ENCODE peak calls at places on chromosomes 1 and 21, in eight cellular contexts. C, I, Y, N, W, R, V and X are unnamed samples.

GRCh38 chr1:201266774-201267173 is 16.5 kb upstream of the PKP1 start:
- DNase-seq in C (no peak), I (no peak), Y (peak), N (no peak), W (no peak), R (peak), V (peak), X (no peak)

GRCh38 chr1:224051086-224051406 is 62.9 kb upstream of the FBXO28 start:
- DNase-seq in C (no peak), I (no peak), Y (no peak), N (no peak), W (no peak), R (no peak), V (no peak), X (no peak)

GRCh38 chr1:230067871-230068814 is 1.1 kb downstream of the GALNT2 start:
- DNase-seq in C (peak), I (peak), Y (no peak), N (peak), W (no peak), R (no peak), V (no peak), X (no peak)

GRCh38 chr21:46159841-46160562 is 4.6 kb upstream of the FTCD start:
- DNase-seq in C (no peak), I (no peak), Y (no peak), N (no peak), W (no peak), R (no peak), V (no peak), X (peak)

GRCh38 chr1:6224733-6225132 is 11.0 kb downstream of the ICMT start:
- DNase-seq in C (no peak), I (no peak), Y (no peak), N (no peak), W (no peak), R (no peak), V (no peak), X (no peak)

GRCh38 chr1:10813801-10814200 is 17.4 kb upstream of the CASZ1 start:
- DNase-seq in C (no peak), I (no peak), Y (no peak), N (no peak), W (no peak), R (no peak), V (no peak), X (no peak)

GRCh38 chr1:185843971-185844370 is 109.8 kb downstream of the HMCN1 start:
- DNase-seq in C (no peak), I (no peak), Y (no peak), N (no peak), W (no peak), R (no peak), V (no peak), X (no peak)

GRCh38 chr1:6080469-6080868 is 34.8 kb downstream of the KCNAB2 start:
- DNase-seq in C (no peak), I (no peak), Y (no peak), N (no peak), W (no peak), R (no peak), V (no peak), X (no peak)

GRCh38 chr1:72281144-72281543 is 1.2 kb downstream of the NEGR1 start:
- DNase-seq in C (no peak), I (no peak), Y (peak), N (no peak), W (no peak), R (no peak), V (no peak), X (no peak)

GRCh38 chr1:216144661-216145450 is 278.4 kb downstream of the USH2A start:
- DNase-seq in C (no peak), I (no peak), Y (no peak), N (no peak), W (no peak), R (no peak), V (no peak), X (no peak)

GRCh38 chr1:117069220-117069844 is 9.2 kb downstream of the TTF2 start:
- DNase-seq in C (no peak), I (no peak), Y (no peak), N (no peak), W (no peak), R (no peak), V (no peak), X (no peak)

GRCh38 chr1:2968471-2968881 is 52.8 kb upstream of the ACTRT2 start:
- DNase-seq in C (no peak), I (no peak), Y (no peak), N (no peak), W (no peak), R (no peak), V (no peak), X (no peak)

GRCh38 chr1:248853023-248853422 is 5.9 kb downstream of the ZNF692 start:
- DNase-seq in C (no peak), I (no peak), Y (peak), N (no peak), W (no peak), R (no peak), V (peak), X (no peak)

GRCh38 chr1:193471981-193472380 is 285.6 kb upstream of the B3GALT2 start:
- DNase-seq in C (no peak), I (no peak), Y (peak), N (no peak), W (no peak), R (no peak), V (no peak), X (no peak)

GRCh38 chr1:21573971-21574458 is 64.8 kb downstream of the ALPL start:
- DNase-seq in C (peak), I (peak), Y (peak), N (peak), W (no peak), R (peak), V (peak), X (no peak)

GRCh38 chr1:176515310-176515709 is 52.3 kb downstream of the PAPPA2 start:
- DNase-seq in C (no peak), I (no peak), Y (peak), N (no peak), W (no peak), R (no peak), V (no peak), X (no peak)

GRCh38 chr1:184986250-184986649 is 11.9 kb upstream of the NIBAN1 start:
- DNase-seq in C (no peak), I (no peak), Y (peak), N (no peak), W (no peak), R (no peak), V (no peak), X (no peak)

GRCh38 chr1:63624911-63625310 is 31.7 kb downstream of the PGM1 start:
- DNase-seq in C (no peak), I (no peak), Y (no peak), N (no peak), W (no peak), R (no peak), V (no peak), X (no peak)

GRCh38 chr1:179327679-179328078 is 34.1 kb downstream of the SOAT1 start:
- DNase-seq in C (no peak), I (no peak), Y (no peak), N (no peak), W (no peak), R (no peak), V (no peak), X (no peak)

GRCh38 chr1:156948708-156949107 is 28.3 kb downstream of the LRRC71 start:
- DNase-seq in C (no peak), I (no peak), Y (no peak), N (no peak), W (no peak), R (no peak), V (no peak), X (no peak)
- TF ChIP-seq CTCF in C (peak), I (peak), Y (no peak), N (peak), W (no peak), R (peak), V (no peak), X (no peak)

GRCh38 chr1:195577748-195578147 is 1030.5 kb downstream of the KCNT2 start:
- DNase-seq in C (no peak), I (no peak), Y (no peak), N (no peak), W (no peak), R (no peak), V (no peak), X (no peak)

GRCh38 chr1:195584870-195585624 is 1023.2 kb downstream of the KCNT2 start:
- DNase-seq in C (no peak), I (no peak), Y (peak), N (no peak), W (no peak), R (no peak), V (no peak), X (no peak)

GRCh38 chr1:195580988-195581387 is 1027.3 kb downstream of the KCNT2 start:
- DNase-seq in C (no peak), I (no peak), Y (peak), N (no peak), W (no peak), R (no peak), V (no peak), X (no peak)
- TF ChIP-seq CTCF in C (no peak), I (peak), Y (no peak), N (peak), W (peak), R (no peak), V (peak), X (no peak)

DNA sequence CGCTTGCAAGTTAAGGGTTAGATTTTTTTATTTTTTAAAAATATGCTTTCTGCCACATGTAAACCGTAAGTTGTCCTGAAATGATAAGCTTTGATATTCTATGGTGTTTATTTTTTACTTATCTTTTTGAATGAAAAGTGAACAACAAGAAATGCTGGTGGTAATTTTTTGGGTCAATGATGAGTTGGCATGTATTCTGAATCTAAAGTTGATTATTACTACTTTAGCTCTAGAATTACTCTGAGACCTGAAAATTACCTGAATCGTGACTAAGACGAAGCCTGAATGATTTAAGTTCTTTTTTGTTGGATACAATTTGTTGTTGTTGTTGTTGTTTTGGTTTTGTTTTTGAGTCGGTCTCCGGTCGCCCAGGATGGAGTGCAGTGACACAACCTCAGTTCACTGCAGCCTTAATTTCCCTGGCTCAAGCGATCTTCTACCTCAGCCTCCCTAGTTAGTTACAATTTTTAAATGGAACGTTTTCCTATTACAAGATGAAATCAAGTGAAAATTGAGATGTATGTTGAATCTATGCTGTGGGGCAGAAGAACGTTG is 922 bp downstream of the RABGGTB start:
- DNase-seq in C (no peak), I (no peak), Y (no peak), N (no peak), W (no peak), R (no peak), V (no peak), X (no peak)
- TF ChIP-seq CTCF in C (no peak), I (no peak), Y (no peak), N (no peak), W (no peak), R (no peak), V (no peak), X (no peak)

GRCh38 chr1:24493785-24494184 is 8.9 kb upstream of the RCAN3 start:
- DNase-seq in C (no peak), I (no peak), Y (no peak), N (no peak), W (no peak), R (no peak), V (no peak), X (no peak)

GRCh38 chr1:24489674-24490073 is 13.0 kb upstream of the RCAN3 start:
- DNase-seq in C (no peak), I (no peak), Y (no peak), N (no peak), W (no peak), R (no peak), V (no peak), X (no peak)

GRCh38 chr1:24490101-24490781 is 12.4 kb upstream of the RCAN3 start:
- DNase-seq in C (no peak), I (no peak), Y (no peak), N (no peak), W (no peak), R (no peak), V (no peak), X (no peak)

GRCh38 chr1:24487455-24487854 is 15.2 kb upstream of the RCAN3 start:
- DNase-seq in C (no peak), I (no peak), Y (no peak), N (no peak), W (no peak), R (no peak), V (no peak), X (no peak)

DNA sequence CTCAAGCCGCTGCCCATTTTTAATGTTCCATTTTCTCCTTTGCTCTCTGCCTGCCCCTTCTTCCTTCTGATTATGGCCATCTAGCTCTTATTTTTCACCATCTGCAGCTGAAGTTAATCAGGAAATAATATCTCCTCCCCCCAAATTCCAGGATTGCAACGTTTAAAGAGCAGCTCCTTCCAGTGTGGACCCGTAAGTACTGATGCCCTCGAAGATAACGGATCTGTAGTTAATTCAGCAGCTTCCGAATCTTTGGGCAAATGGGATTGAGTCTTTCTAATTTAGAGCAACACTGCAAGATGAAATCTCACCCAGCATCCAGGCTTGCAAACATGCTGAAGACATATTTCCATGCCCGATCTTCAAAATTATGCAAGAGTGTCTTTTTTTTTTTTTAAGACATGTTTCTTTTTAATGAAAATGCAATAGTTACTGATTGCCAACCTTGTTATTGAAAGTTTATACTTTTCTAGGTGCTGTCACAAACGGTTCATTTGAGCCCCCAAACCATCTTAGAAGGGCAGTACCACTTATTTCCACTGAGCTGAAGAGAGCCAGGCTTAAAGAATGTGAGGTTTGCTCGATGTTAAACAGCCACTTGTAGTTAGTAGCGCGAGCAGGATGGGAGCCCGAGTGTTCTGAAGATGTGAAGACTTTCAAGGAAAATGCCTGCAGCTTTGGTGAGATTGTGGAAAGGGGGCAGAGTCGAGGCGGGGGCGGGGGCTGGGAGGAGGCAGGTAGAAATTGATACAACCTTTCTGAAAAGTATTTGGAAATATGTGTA is 10.9 kb upstream of the RCAN3 start:
- DNase-seq in C (no peak), I (no peak), Y (no peak), N (no peak), W (no peak), R (no peak), V (no peak), X (no peak)
- TF ChIP-seq CTCF in C (no peak), I (no peak), Y (no peak), N (no peak), W (no peak), R (no peak), V (no peak), X (no peak)

DNA sequence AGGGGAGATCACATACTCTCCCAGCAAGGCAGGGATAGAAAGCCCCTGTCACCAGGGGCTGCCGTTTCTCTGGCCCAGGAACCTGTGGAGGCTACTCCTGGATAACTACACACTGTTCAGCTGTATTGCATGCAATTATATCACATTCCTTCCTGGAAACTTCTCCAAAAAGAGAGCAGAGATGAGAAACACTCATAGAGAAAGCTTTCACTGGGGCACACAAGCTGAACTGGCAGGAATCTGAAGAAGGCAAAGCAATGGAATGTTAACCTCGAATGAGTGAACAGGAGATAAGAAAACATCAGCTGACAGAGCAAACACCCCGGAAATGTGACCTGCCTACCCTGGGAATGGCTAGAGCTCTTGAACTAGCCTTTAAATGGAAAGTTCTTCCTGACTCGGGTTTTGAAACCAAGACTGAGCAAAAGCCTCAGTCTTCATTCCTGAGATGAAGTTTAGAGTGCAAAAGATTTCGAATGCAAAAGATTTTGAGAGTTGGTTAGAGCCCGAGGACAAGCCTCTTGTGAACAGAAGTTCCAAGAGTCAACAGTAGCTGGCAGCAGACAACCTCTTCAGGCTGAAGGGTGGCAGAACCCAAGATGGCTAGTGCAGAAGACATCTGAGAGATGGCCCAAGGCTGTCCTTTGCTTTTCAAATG is 32.3 kb downstream of the CCN1 start:
- DNase-seq in C (peak), I (no peak), Y (peak), N (no peak), W (no peak), R (no peak), V (no peak), X (no peak)
- TF ChIP-seq CTCF in C (peak), I (peak), Y (peak), N (no peak), W (no peak), R (peak), V (peak), X (no peak)

DNA sequence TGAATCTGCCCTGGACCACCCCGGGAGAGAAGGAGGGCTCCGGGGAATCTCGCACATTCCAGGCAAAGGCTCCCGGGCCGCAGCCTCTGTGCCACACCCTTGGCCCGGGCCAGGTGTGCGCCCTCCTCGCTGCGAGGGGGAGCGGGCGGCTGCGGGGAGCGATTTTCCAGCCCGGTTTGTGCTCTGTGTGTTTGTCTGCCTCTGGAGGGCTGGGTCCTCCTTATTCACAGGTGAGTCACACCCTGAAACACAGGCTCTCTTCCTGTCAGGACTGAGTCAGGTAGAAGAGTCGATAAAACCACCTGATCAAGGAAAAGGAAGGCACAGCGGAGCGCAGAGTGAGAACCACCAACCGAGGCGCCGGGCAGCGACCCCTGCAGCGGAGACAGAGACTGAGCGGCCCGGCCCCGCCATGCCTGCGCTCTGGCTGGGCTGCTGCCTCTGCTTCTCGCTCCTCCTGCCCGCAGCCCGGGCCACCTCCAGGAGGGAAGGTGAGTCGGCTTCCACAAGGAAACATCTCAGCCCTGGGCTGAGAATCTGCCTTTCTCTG is at the start of gene LAMC2:
- DNase-seq in C (no peak), I (peak), Y (peak), N (peak), W (peak), R (no peak), V (no peak), X (no peak)
- TF ChIP-seq CTCF in C (no peak), I (peak), Y (no peak), N (no peak), W (no peak), R (no peak), V (peak), X (no peak)

DNA sequence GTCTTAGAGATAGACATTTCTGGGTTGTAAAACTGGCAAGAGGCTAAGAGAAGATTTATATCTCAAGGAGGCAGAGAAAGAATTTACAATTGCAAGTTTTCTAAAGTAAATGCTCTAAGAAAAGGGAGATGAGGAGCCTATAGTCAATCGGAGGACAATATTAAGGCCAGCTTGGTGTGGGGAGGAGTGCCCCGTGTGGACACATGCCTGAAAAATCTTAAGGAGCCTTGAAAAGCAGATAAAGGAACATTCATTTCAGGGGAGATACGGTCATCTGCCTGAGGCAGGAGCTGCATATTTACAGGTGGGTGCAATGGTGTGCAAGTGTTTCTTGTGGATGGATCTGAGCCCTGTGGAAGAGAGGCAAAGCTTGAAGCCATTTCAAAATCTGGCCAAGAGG is 25.6 kb downstream of the FCRL2 start:
- DNase-seq in C (no peak), I (no peak), Y (no peak), N (no peak), W (no peak), R (no peak), V (no peak), X (no peak)
- TF ChIP-seq CTCF in C (no peak), I (peak), Y (no peak), N (no peak), W (no peak), R (no peak), V (no peak), X (no peak)